ENCODE peak calls at places on chromosomes 4 and X, in five cellular contexts. B, C, Z, U and F are unnamed samples.

GRCh38 chr4:72496119-72496518 is 72.9 kb downstream of the ADAMTS3 start:
- DNase-seq in U (peak), Z (no peak), C (no peak), B (peak), F (no peak)

GRCh38 chrX:70509078-70509477 is 64.4 kb downstream of the DLG3 start:
- DNase-seq in Z (no peak), U (no peak), B (no peak), C (no peak), F (no peak)

GRCh38 chr4:112518675-112519074 is 2.7 kb upstream of the NEUROG2 start:
- DNase-seq in U (no peak), Z (no peak), C (no peak), B (no peak), F (no peak)

GRCh38 chr4:20486433-20486832 is 213.8 kb upstream of the PACRGL start:
- DNase-seq in B (peak), Z (no peak), C (no peak), U (no peak), F (no peak)

GRCh38 chrX:79231662-79232061 is 87.2 kb downstream of the GPR174 start:
- DNase-seq in U (no peak), C (no peak), Z (no peak), B (no peak), F (no peak)

GRCh38 chrX:38878674-38879375 is 77.6 kb downstream of the MID1IP1 start:
- DNase-seq in U (no peak), Z (no peak), C (no peak), B (no peak), F (no peak)

GRCh38 chr4:111510535-111510934 is 634.7 kb upstream of the FAM241A start:
- DNase-seq in C (no peak), Z (no peak), U (peak), B (peak), F (no peak)

GRCh38 chrX:110414679-110415439 is 56.2 kb downstream of the RTL9 start:
- DNase-seq in U (peak), C (no peak), B (no peak), Z (no peak), F (no peak)

GRCh38 chr4:140014284-140014683 is 139.7 kb downstream of the MAML3 start:
- DNase-seq in U (peak), Z (no peak), C (no peak), B (peak), F (no peak)

GRCh38 chr4:125115941-125116340 is 198.8 kb upstream of the FAT4 start:
- DNase-seq in C (no peak), Z (no peak), B (peak), U (peak), F (peak)

GRCh38 chr4:78599931-78600375 is 48.4 kb downstream of the ANXA3 start:
- DNase-seq in B (no peak), C (no peak), Z (no peak), U (no peak), F (no peak)

GRCh38 chr4:153521467-153521866 is 55.3 kb downstream of the TMEM131L start:
- DNase-seq in B (no peak), C (no peak), Z (no peak), U (no peak), F (no peak)
- H3K4me3 ChIP-seq in B (no peak), C (no peak), Z (no peak), U (no peak), F (no peak)

GRCh38 chrX:46488712-46489111 is 56.5 kb downstream of the ZNF674 start:
- DNase-seq in Z (no peak), C (no peak), B (no peak), U (no peak), F (no peak)

GRCh38 chrX:46485897-46486296 is 59.3 kb downstream of the ZNF674 start:
- DNase-seq in B (no peak), C (no peak), U (no peak), Z (no peak), F (no peak)
- TF ChIP-seq CTCF in B (no peak), C (no peak), U (no peak), Z (no peak), F (no peak)

GRCh38 chr4:30746735-30747134 is 26.6 kb downstream of the PCDH7 start:
- DNase-seq in C (no peak), U (no peak), Z (no peak), B (no peak), F (no peak)

GRCh38 chr4:30744957-30745640 is 24.9 kb downstream of the PCDH7 start:
- DNase-seq in B (no peak), Z (no peak), C (no peak), U (peak), F (no peak)

GRCh38 chr4:30744386-30744785 is 24.2 kb downstream of the PCDH7 start:
- DNase-seq in Z (no peak), C (no peak), B (no peak), U (no peak), F (no peak)

DNA sequence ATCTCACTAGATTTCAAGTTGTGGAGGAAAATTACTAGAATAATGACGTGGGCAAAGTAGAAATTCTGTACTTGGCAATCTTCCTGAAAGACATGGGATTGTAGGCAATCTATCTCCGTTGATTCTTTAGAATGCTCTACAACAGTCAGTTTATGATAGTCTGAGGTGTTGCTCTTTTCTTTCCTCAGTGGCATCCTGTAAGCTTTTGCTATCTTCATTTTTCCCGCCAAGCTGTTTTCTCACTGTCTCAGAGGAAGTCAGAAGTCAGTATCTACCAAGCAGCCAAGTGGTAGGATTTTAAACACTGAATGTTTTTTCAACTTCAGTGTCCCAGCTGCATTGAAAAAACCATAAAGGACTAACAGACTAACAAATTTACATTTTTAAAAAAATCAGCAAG is 23.7 kb downstream of the PCDH7 start:
- DNase-seq in Z (no peak), C (no peak), B (no peak), U (no peak), F (no peak)
- H3K4me3 ChIP-seq in Z (no peak), C (no peak), B (no peak), U (no peak), F (no peak)

GRCh38 chr4:122692641-122693520 is 39.6 kb upstream of the BBS12 start:
- DNase-seq in U (no peak), B (no peak), C (no peak), Z (no peak), F (no peak)
- TF ChIP-seq CTCF in U (no peak), B (no peak), C (no peak), Z (no peak), F (no peak)

GRCh38 chrX:149222040-149222439 is 283.1 kb downstream of the IDS start:
- DNase-seq in Z (no peak), C (no peak), B (no peak), U (no peak), F (no peak)

GRCh38 chrX:149221246-149221645 is 283.9 kb downstream of the IDS start:
- DNase-seq in C (no peak), U (no peak), Z (no peak), B (no peak), F (no peak)
- H3K4me3 ChIP-seq in C (no peak), U (no peak), Z (no peak), B (no peak), F (no peak)

DNA sequence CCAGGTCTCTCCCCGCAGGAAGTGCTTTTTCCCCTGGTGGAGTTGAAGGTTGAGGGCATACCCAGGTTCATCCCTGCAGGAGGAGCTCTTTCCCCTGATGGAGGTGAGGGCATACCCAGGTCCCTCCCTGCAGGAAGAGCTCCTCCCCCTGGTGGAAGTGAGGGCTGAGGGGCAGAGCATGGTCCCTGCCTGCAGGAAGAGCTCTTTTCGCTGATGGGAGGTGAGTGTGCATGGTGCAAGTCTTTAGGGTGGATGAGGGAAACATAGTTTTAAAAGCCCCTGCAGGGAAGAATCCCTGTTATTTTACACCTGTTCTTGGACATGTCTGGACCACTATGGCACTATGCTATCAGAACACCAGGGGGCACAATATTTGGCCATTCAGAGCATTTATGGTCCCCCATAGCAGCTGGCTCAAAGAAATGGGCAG is 43.7 kb upstream of the PUDP start:
- DNase-seq in U (peak), C (no peak), Z (no peak), B (no peak), F (peak)
- TF ChIP-seq CTCF in U (no peak), C (no peak), Z (no peak), B (no peak), F (peak)